ENCODE peak calls at places on chromosomes 4 and X, in four cellular contexts. E is heart right ventricle, A is foreskin fibroblast, S is left ventricle myocardium inferior. I is an unnamed sample.

GRCh38 chr4:118979712-118980111 is 91.1 kb downstream of the SYNPO2 start:
- DNase-seq in E (no peak), A (no peak), S (no peak), I (no peak)

GRCh38 chr4:119748853-119749252 is 120.2 kb upstream of the PDE5A start:
- DNase-seq in E (no peak), A (peak), S (no peak), I (no peak)

GRCh38 chr4:40524642-40525041 is 105.0 kb downstream of the RBM47 start:
- DNase-seq in E (peak), A (no peak), S (peak), I (peak)

GRCh38 chr4:56979674-56980073 is 978 bp downstream of the POLR2B start:
- DNase-seq in E (no peak), A (peak), S (no peak), I (no peak)

GRCh38 chr4:125434136-125434535 is 119.4 kb downstream of the FAT4 start:
- DNase-seq in E (no peak), A (peak), S (no peak), I (no peak)

GRCh38 chrX:100819534-100819836 is 706 bp upstream of the CSTF2 start:
- DNase-seq in E (no peak), A (no peak), S (peak), I (no peak)

GRCh38 chr4:72900952-72901351 is 168.6 kb downstream of the COX18 start:
- DNase-seq in E (no peak), A (peak), S (peak), I (no peak)

GRCh38 chr4:26235500-26235899 is 85.3 kb upstream of the RBPJ start:
- DNase-seq in E (peak), A (peak), S (peak), I (no peak)

GRCh38 chr4:173919861-173920260 is 363.6 kb downstream of the FBXO8 start:
- DNase-seq in E (no peak), A (no peak), S (no peak), I (no peak)

GRCh38 chrX:134244043-134244442 is 7.1 kb downstream of the CCDC160 start:
- DNase-seq in E (no peak), A (peak), S (no peak), I (peak)

GRCh38 chr4:111849726-111850284 is 295.4 kb upstream of the FAM241A start:
- DNase-seq in E (no peak), A (no peak), S (no peak), I (no peak)

GRCh38 chrX:139720136-139720535 is 12.2 kb upstream of the MCF2 start:
- DNase-seq in E (no peak), A (peak), S (no peak), I (no peak)

GRCh38 chrX:140501321-140501720 is 3.5 kb downstream of the SOX3 start:
- DNase-seq in E (no peak), A (no peak), S (no peak), I (no peak)

GRCh38 chr4:81375745-81376144 is 96.0 kb downstream of the RASGEF1B start:
- DNase-seq in E (no peak), A (no peak), S (no peak), I (no peak)

GRCh38 chrX:150525061-150525919 is 43.1 kb upstream of the MTM1 start:
- DNase-seq in E (peak), A (no peak), S (peak), I (no peak)

GRCh38 chr4:2276581-2277325 is 14.8 kb upstream of the MXD4 start:
- DNase-seq in E (no peak), A (no peak), S (no peak), I (no peak)

GRCh38 chrX:150499240-150499639 is 69.2 kb upstream of the MTM1 start:
- DNase-seq in E (no peak), A (peak), S (no peak), I (no peak)

GRCh38 chrX:65745992-65746391 is 78.5 kb downstream of the MSN start:
- DNase-seq in E (no peak), A (peak), S (no peak), I (no peak)
- TF ChIP-seq CTCF in E (no peak), A (no peak), S (no peak), I (peak)

DNA sequence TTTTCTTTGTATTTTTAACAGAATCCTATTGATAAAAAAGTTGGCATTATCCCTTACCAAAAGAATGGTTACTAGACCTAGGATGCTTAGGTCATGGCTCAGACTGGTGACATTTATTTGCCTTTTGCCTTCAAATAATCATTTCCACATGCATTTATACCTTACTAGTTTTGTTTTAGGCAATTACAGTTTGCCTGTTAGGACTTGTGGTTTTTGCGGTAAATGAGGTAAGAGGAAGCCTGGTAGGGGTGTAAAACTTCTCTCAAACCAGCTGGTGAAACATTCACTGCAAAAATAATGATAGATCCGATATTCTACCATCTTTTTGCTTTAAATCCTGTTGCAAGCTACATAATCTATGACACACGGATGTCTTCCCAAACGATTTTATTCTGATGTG is 12.1 kb downstream of the LAMP2 start:
- DNase-seq in E (no peak), A (peak), S (no peak), I (no peak)
- H3K4me3 ChIP-seq in E (no peak), A (no peak), S (no peak), I (no peak)

DNA sequence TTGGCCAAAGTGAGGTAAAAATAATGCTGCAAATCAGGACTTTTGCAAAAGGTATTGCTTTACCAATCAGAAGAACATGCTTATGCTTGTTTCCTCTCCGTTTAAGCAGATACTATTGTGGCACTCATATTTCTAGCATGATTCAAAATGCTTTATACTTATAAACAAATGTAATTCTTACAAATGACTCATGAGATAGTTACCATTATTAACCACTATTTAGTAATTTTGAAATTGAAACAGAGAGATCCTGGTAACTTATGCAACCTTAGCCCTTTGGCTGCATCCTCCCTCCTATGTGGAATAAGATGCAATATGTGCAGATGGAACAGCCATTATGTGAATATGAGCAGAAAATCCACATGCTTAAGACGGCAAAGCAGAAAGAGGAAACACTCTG is 164.7 kb downstream of the PCDH18 start:
- DNase-seq in E (no peak), A (peak), S (no peak), I (no peak)
- TF ChIP-seq CTCF in E (no peak), A (no peak), S (no peak), I (no peak)

DNA sequence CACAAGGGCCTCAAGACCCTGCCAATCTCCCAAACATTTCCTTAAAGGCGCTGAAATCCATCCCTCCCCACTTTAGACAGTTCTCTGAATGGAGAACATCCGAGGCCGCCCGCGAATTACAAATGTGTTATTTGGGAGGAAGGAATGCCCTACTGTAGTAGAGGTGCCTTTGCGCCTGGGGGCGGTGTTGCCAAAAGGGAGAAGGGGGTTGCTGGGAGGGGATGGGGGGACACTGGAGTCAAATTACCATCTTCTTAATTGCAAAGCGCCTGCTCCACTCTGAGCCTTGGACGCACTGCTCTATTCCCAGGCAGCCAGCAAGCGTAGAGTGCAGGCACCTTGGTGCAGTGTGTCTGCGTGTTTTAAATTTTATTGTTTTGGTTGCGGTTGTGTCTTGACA is 2.7 kb downstream of the TMEM255A start:
- DNase-seq in E (no peak), A (peak), S (no peak), I (no peak)
- H3K4me3 ChIP-seq in E (no peak), A (no peak), S (peak), I (no peak)

GRCh38 chr4:3605491-3605890 is 73.3 kb upstream of the LRPAP1 start:
- DNase-seq in E (no peak), A (no peak), S (no peak), I (no peak)

GRCh38 chr4:3612934-3613333 is 80.7 kb upstream of the LRPAP1 start:
- DNase-seq in E (no peak), A (no peak), S (no peak), I (no peak)

GRCh38 chr4:3611778-3612177 is 79.6 kb upstream of the LRPAP1 start:
- DNase-seq in E (no peak), A (no peak), S (no peak), I (no peak)

GRCh38 chr4:3612275-3612674 is 80.1 kb upstream of the LRPAP1 start:
- DNase-seq in E (no peak), A (no peak), S (no peak), I (no peak)

DNA sequence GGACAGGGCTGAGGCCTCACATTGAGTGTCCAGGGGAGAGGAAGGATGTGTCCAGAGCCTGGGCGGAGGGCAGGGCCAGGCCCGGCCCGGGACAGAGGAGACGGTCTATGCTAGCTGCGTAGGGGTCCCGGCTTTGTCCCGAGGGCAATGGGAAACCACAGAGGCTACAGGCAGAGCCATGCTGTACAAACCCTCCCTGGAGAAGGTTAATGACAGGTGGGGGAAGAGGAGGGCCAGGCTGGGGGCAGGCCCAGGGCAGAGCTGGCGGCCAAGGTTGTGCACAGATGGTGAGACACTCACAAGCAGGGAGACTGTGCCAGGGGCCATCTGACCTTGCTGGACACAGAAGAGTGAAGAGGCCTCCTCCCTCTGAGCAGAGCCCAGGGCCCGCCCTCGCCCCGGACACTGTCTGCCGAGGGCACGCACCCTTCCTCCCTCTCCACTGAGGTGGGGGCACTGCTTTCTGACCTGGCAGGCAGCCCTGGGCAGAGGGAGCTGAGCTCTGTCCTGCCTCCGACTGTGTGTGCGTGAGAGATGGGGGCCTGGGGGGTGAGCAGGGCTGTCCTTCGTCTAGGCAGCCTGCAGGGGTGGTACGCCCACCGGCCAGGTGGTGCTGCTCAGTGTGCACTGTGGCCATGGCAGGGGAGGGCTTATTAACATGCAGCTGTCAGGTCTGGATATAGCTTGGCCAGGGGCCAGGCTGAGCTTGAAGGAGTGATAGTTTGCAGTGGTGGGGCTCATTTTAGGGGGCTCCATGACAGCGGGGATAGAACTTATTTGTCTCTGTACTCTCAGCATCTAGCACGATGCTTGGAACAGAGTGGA is 75.7 kb upstream of the LRPAP1 start:
- DNase-seq in E (no peak), A (no peak), S (no peak), I (no peak)
- TF ChIP-seq CTCF in E (no peak), A (no peak), S (no peak), I (no peak)

GRCh38 chr4:107035711-107036601 is at the start of gene DKK2:
- DNase-seq in E (no peak), A (peak), S (no peak), I (no peak)

GRCh38 chr4:107036602-107037151 is 564 bp upstream of the DKK2 start:
- DNase-seq in E (no peak), A (peak), S (no peak), I (no peak)

GRCh38 chr4:107034091-107034698 is 1.9 kb downstream of the DKK2 start:
- DNase-seq in E (no peak), A (peak), S (no peak), I (no peak)

GRCh38 chr4:107037188-107037587 is 1.1 kb upstream of the DKK2 start:
- DNase-seq in E (no peak), A (peak), S (no peak), I (no peak)

GRCh38 chr4:107034982-107035710 is 967 bp downstream of the DKK2 start:
- DNase-seq in E (no peak), A (peak), S (no peak), I (no peak)
- H3K4me3 ChIP-seq in E (peak), A (peak), S (peak), I (no peak)